ENCODE peak calls at places on chromosome 4, in four cellular contexts. One of them, this sample, is unnamed.

GRCh38 chr4:177554966-177555574 is 112.8 kb upstream of the AGA start:
- DNase-seq in K562: peak
- DNase-seq in HCT116: no peak
- DNase-seq in H1: peak
- DNase-seq in this sample: peak

GRCh38 chr4:147924604-147925412 is 192.9 kb downstream of the ARHGAP10 start:
- DNase-seq in K562: no peak
- DNase-seq in HCT116: no peak
- DNase-seq in H1: peak
- DNase-seq in this sample: peak

GRCh38 chr4:184016742-184017668 is 111.9 kb downstream of the STOX2 start:
- DNase-seq in K562: no peak
- DNase-seq in HCT116: no peak
- DNase-seq in H1: no peak
- DNase-seq in this sample: no peak

GRCh38 chr4:177442623-177443155 is 452 bp upstream of the AGA start:
- DNase-seq in K562: peak
- DNase-seq in HCT116: no peak
- DNase-seq in H1: no peak
- DNase-seq in this sample: no peak

GRCh38 chr4:16505726-16506125 is 279.5 kb upstream of the TAPT1 start:
- DNase-seq in K562: peak
- DNase-seq in HCT116: no peak
- DNase-seq in H1: peak
- DNase-seq in this sample: no peak

GRCh38 chr4:30770049-30770549 is 49.9 kb downstream of the PCDH7 start:
- DNase-seq in K562: no peak
- DNase-seq in HCT116: peak
- DNase-seq in H1: no peak
- DNase-seq in this sample: no peak

GRCh38 chr4:56042225-56042624 is 93.5 kb downstream of the CEP135 start:
- DNase-seq in K562: no peak
- DNase-seq in HCT116: no peak
- DNase-seq in H1: no peak
- DNase-seq in this sample: no peak

GRCh38 chr4:163748474-163748873 is 254.0 kb downstream of the TMA16 start:
- DNase-seq in K562: no peak
- DNase-seq in HCT116: no peak
- DNase-seq in H1: no peak
- DNase-seq in this sample: no peak

GRCh38 chr4:164251257-164251656 is 502.7 kb upstream of the SMIM31 start:
- DNase-seq in K562: no peak
- DNase-seq in HCT116: no peak
- DNase-seq in H1: no peak
- DNase-seq in this sample: no peak

GRCh38 chr4:180120114-180120513 is 2123.1 kb upstream of the TENM3 start:
- DNase-seq in K562: no peak
- DNase-seq in HCT116: no peak
- DNase-seq in H1: no peak
- DNase-seq in this sample: no peak

GRCh38 chr4:22877653-22878052 is 184.9 kb downstream of the GBA3 start:
- DNase-seq in K562: no peak
- DNase-seq in HCT116: no peak
- DNase-seq in H1: no peak
- DNase-seq in this sample: no peak

GRCh38 chr4:89356086-89356485 is 48.5 kb upstream of the GPRIN3 start:
- DNase-seq in K562: no peak
- DNase-seq in HCT116: no peak
- DNase-seq in H1: no peak
- DNase-seq in this sample: no peak

GRCh38 chr4:127284236-127284635 is 348.5 kb upstream of the INTU start:
- DNase-seq in K562: no peak
- DNase-seq in HCT116: no peak
- DNase-seq in H1: no peak
- DNase-seq in this sample: no peak

GRCh38 chr4:56971383-56971782 is 6.0 kb downstream of the NOA1 start:
- DNase-seq in K562: no peak
- DNase-seq in HCT116: no peak
- DNase-seq in H1: no peak
- DNase-seq in this sample: no peak

GRCh38 chr4:19327364-19327763 is 924.3 kb upstream of the SLIT2 start:
- DNase-seq in K562: no peak
- DNase-seq in HCT116: no peak
- DNase-seq in H1: no peak
- DNase-seq in this sample: no peak

GRCh38 chr4:22389240-22389871 is 126.5 kb downstream of the ADGRA3 start:
- DNase-seq in K562: peak
- DNase-seq in HCT116: peak
- DNase-seq in H1: no peak
- DNase-seq in this sample: peak

GRCh38 chr4:95510145-95510544 is 38.6 kb downstream of the UNC5C start:
- DNase-seq in K562: peak
- DNase-seq in HCT116: no peak
- DNase-seq in H1: no peak
- DNase-seq in this sample: peak

GRCh38 chr4:3829211-3829953 is 63.2 kb downstream of the ADRA2C start:
- DNase-seq in K562: no peak
- DNase-seq in HCT116: no peak
- DNase-seq in H1: no peak
- DNase-seq in this sample: no peak

GRCh38 chr4:54333657-54334056 is 104.6 kb downstream of the PDGFRA start:
- DNase-seq in K562: no peak
- DNase-seq in HCT116: no peak
- DNase-seq in H1: no peak
- DNase-seq in this sample: no peak

GRCh38 chr4:26343041-26343403 is 22.2 kb downstream of the RBPJ start:
- DNase-seq in K562: no peak
- DNase-seq in HCT116: no peak
- DNase-seq in H1: no peak
- DNase-seq in this sample: no peak

GRCh38 chr4:89316187-89316586 is 8.6 kb upstream of the GPRIN3 start:
- DNase-seq in K562: no peak
- DNase-seq in HCT116: no peak
- DNase-seq in H1: no peak
- DNase-seq in this sample: no peak

GRCh38 chr4:27187786-27188185 is 327.1 kb downstream of the STIM2 start:
- DNase-seq in K562: no peak
- DNase-seq in HCT116: no peak
- DNase-seq in H1: no peak
- DNase-seq in this sample: no peak

GRCh38 chr4:8171941-8172924 is 13.6 kb upstream of the ABLIM2 start:
- DNase-seq in K562: no peak
- DNase-seq in HCT116: no peak
- DNase-seq in H1: no peak
- DNase-seq in this sample: no peak

GRCh38 chr4:68985442-68985841 is 33.8 kb upstream of the UGT2A3 start:
- DNase-seq in K562: no peak
- DNase-seq in HCT116: no peak
- DNase-seq in H1: no peak
- DNase-seq in this sample: no peak

GRCh38 chr4:8127051-8127798 is 31.4 kb downstream of the ABLIM2 start:
- DNase-seq in K562: no peak
- DNase-seq in HCT116: no peak
- DNase-seq in H1: no peak
- DNase-seq in this sample: no peak

GRCh38 chr4:147361726-147362125 is 119.2 kb upstream of the EDNRA start:
- DNase-seq in K562: no peak
- DNase-seq in HCT116: peak
- DNase-seq in H1: no peak
- DNase-seq in this sample: no peak

GRCh38 chr4:36747277-36748129 is 466.1 kb downstream of the DTHD1 start:
- DNase-seq in K562: peak
- DNase-seq in HCT116: no peak
- DNase-seq in H1: no peak
- DNase-seq in this sample: no peak

GRCh38 chr4:36254355-36254754 is 10.0 kb upstream of the ARAP2 start:
- DNase-seq in K562: no peak
- DNase-seq in HCT116: no peak
- DNase-seq in H1: no peak
- DNase-seq in this sample: no peak

GRCh38 chr4:94256144-94256783 is 48.6 kb downstream of the SMARCAD1 start:
- DNase-seq in K562: no peak
- DNase-seq in HCT116: no peak
- DNase-seq in H1: no peak
- DNase-seq in this sample: no peak

GRCh38 chr4:3062466-3062865 is 11.9 kb downstream of the HTT-AS start:
- DNase-seq in K562: peak
- DNase-seq in HCT116: no peak
- DNase-seq in H1: no peak
- DNase-seq in this sample: no peak

GRCh38 chr4:26762650-26763049 is 98.0 kb upstream of the STIM2 start:
- DNase-seq in K562: no peak
- DNase-seq in HCT116: no peak
- DNase-seq in H1: no peak
- DNase-seq in this sample: no peak

GRCh38 chr4:57550143-57550542 is 440.0 kb upstream of the IGFBP7 start:
- DNase-seq in K562: no peak
- DNase-seq in HCT116: no peak
- DNase-seq in H1: no peak
- DNase-seq in this sample: no peak

GRCh38 chr4:2095236-2096072 is 36.3 kb downstream of the NAT8L start:
- DNase-seq in K562: no peak
- DNase-seq in HCT116: no peak
- DNase-seq in H1: no peak
- DNase-seq in this sample: no peak

GRCh38 chr4:7014815-7015214 is 28.4 kb upstream of the TADA2B start:
- DNase-seq in K562: no peak
- DNase-seq in HCT116: no peak
- DNase-seq in H1: no peak
- DNase-seq in this sample: no peak

GRCh38 chr4:147599764-147600163 is 17.4 kb upstream of the TMEM184C start:
- DNase-seq in K562: no peak
- DNase-seq in HCT116: no peak
- DNase-seq in H1: no peak
- DNase-seq in this sample: no peak

GRCh38 chr4:8379281-8379680 is 61.2 kb downstream of the ACOX3 start:
- DNase-seq in K562: no peak
- DNase-seq in HCT116: no peak
- DNase-seq in H1: no peak
- DNase-seq in this sample: no peak

GRCh38 chr4:113701156-113701555 is 60.4 kb downstream of the CAMK2D start:
- DNase-seq in K562: no peak
- DNase-seq in HCT116: no peak
- DNase-seq in H1: no peak
- DNase-seq in this sample: no peak

GRCh38 chr4:3312362-3312761 is 19.5 kb downstream of the RGS12 start:
- DNase-seq in K562: no peak
- DNase-seq in HCT116: no peak
- DNase-seq in H1: no peak
- DNase-seq in this sample: no peak

GRCh38 chr4:21948347-21949072 is at the start of gene KCNIP4:
- DNase-seq in K562: no peak
- DNase-seq in HCT116: no peak
- DNase-seq in H1: peak
- DNase-seq in this sample: no peak

GRCh38 chr4:101600287-101600686 is 190.2 kb upstream of the BANK1 start:
- DNase-seq in K562: no peak
- DNase-seq in HCT116: no peak
- DNase-seq in H1: no peak
- DNase-seq in this sample: no peak

GRCh38 chr4:101599620-101600019 is 190.9 kb upstream of the BANK1 start:
- DNase-seq in K562: no peak
- DNase-seq in HCT116: no peak
- DNase-seq in H1: no peak
- DNase-seq in this sample: no peak

DNA sequence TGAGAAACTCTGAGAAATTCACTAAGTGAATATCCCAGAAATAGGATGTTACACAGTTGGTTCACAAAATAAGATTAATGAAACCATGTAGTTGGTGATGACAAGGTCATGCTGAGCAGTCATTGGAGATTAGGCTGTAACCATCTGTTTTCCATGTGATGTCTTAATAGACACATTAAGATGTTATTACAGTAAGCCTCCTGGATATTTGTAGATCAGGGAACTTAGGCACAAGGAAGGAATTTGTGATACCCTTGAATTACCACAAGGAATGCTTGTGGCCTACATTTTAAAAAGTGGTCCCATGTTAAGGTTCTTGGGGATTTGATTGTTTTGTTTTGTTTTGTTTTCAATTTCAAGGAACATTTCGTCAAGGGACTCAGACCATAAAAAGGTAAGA is 185.6 kb upstream of the BANK1 start:
- DNase-seq in K562: no peak
- DNase-seq in HCT116: no peak
- DNase-seq in H1: no peak
- DNase-seq in this sample: no peak
- TF ChIP-seq JUND in K562: no peak
- TF ChIP-seq JUND in HCT116: no peak
- TF ChIP-seq JUND in H1: no peak
- TF ChIP-seq JUND in this sample: no peak

GRCh38 chr4:145230726-145231125 is 50.3 kb upstream of the OTUD4 start:
- DNase-seq in K562: no peak
- DNase-seq in HCT116: no peak
- DNase-seq in H1: no peak
- DNase-seq in this sample: no peak
- TF ChIP-seq JUND in K562: no peak
- TF ChIP-seq JUND in HCT116: no peak
- TF ChIP-seq JUND in H1: no peak
- TF ChIP-seq JUND in this sample: no peak

GRCh38 chr4:152094851-152095700 is 334.3 kb upstream of the GATB start:
- DNase-seq in K562: no peak
- DNase-seq in HCT116: no peak
- DNase-seq in H1: no peak
- DNase-seq in this sample: peak

GRCh38 chr4:152090543-152090942 is 329.7 kb upstream of the GATB start:
- DNase-seq in K562: no peak
- DNase-seq in HCT116: no peak
- DNase-seq in H1: no peak
- DNase-seq in this sample: no peak

GRCh38 chr4:152085657-152086056 is 324.9 kb upstream of the GATB start:
- DNase-seq in K562: no peak
- DNase-seq in HCT116: no peak
- DNase-seq in H1: no peak
- DNase-seq in this sample: no peak

GRCh38 chr4:152087335-152087734 is 326.5 kb upstream of the GATB start:
- DNase-seq in K562: no peak
- DNase-seq in HCT116: no peak
- DNase-seq in H1: no peak
- DNase-seq in this sample: no peak

DNA sequence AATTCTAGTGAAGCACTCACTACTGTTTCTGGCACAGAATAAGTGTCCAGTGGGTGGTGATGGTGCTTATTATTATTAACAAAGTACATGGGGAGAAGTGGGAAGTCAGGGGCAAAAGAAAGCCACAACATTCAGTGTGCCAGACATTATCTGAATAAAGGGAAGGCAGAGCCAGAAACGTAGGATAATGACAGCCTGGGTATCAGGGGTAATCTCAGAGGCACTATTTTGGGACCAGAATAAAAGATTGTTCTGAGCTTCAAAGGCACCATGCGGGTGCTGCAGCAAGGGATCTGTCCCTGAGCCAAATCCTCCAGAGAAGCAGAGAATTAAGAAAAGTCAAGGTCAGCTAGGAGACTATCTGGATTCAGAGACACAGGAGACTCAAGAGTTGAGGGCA is 328.8 kb upstream of the GATB start:
- DNase-seq in K562: no peak
- DNase-seq in HCT116: no peak
- DNase-seq in H1: no peak
- DNase-seq in this sample: no peak
- TF ChIP-seq JUND in K562: no peak
- TF ChIP-seq JUND in HCT116: no peak
- TF ChIP-seq JUND in H1: no peak
- TF ChIP-seq JUND in this sample: no peak

GRCh38 chr4:74235135-74235534 is 73.1 kb upstream of the EPGN start:
- DNase-seq in K562: no peak
- DNase-seq in HCT116: no peak
- DNase-seq in H1: no peak
- DNase-seq in this sample: no peak
- TF ChIP-seq JUND in K562: no peak
- TF ChIP-seq JUND in HCT116: no peak
- TF ChIP-seq JUND in H1: no peak
- TF ChIP-seq JUND in this sample: no peak